ENCODE peak calls at places on chromosome 16, in seven cellular contexts. A is stimulated activated CD4-positive, alpha-beta T cell treated with anti-CD3 and anti-CD28 coated beads, Interleukin-1b, Interleukin-23, amount 100 ng/mL, for 24 hours; D is GM20000; I is DMS 273 treated with DMSO at 0.1 percent for 48 hours; Y is central memory CD4-positive, alpha-beta T cell; M is stomach; G is HCEC 1CT. U is an unnamed sample.

GRCh38 chr16:1983544-1984346 is at the start of gene GFER:
- DNase-seq in Y (peak; percentile 52), A (no peak), I (peak; percentile 63), D (peak; percentile 99), G (peak; percentile 90), M (peak; percentile 91), U (peak; percentile 84)

GRCh38 chr16:70526403-70526802 is 2.8 kb downstream of the SF3B3 start:
- DNase-seq in A (no peak), G (no peak), I (no peak), M (no peak), D (no peak), Y (no peak), U (no peak)

GRCh38 chr16:89765292-89765810 is 44.0 kb downstream of the ZNF276 start:
- DNase-seq in D (no peak), G (no peak), Y (no peak), A (no peak), M (no peak), I (no peak), U (no peak)

GRCh38 chr16:89619880-89620279 is 6.4 kb downstream of the DPEP1 start:
- DNase-seq in Y (no peak), M (no peak), A (no peak), I (no peak), G (no peak), D (no peak), U (no peak)

GRCh38 chr16:27721548-27722265 is 171.8 kb downstream of the KATNIP start:
- DNase-seq in M (peak; percentile 34), A (no peak), I (peak; percentile 88), G (peak; percentile 5), Y (no peak), D (no peak), U (no peak)

GRCh38 chr16:27704252-27704651 is 154.3 kb downstream of the KATNIP start:
- DNase-seq in D (no peak), Y (no peak), A (no peak), M (no peak), I (no peak), G (no peak), U (no peak)

GRCh38 chr16:86575754-86576557 is 2.4 kb upstream of the FOXL1 start:
- DNase-seq in I (no peak), D (peak; percentile 80), Y (peak; percentile 18), G (peak; percentile 97), A (no peak), M (peak; percentile 55), U (peak; percentile 31)

GRCh38 chr16:89102035-89102776 is 8.6 kb downstream of the ACSF3 start:
- DNase-seq in A (no peak), G (no peak), M (no peak), Y (no peak), I (no peak), D (no peak), U (no peak)

GRCh38 chr16:66278111-66278531 is 88.4 kb upstream of the CDH5 start:
- DNase-seq in I (no peak), G (no peak), Y (no peak), A (no peak), M (peak; percentile 59), D (no peak), U (no peak)

GRCh38 chr16:55470533-55471371 is 8.2 kb upstream of the MMP2 start:
- DNase-seq in I (peak; percentile 92), Y (no peak), D (no peak), G (no peak), M (peak; percentile 49), A (no peak), U (no peak)

GRCh38 chr16:75572859-75573542 is 6.8 kb downstream of the GABARAPL2 start:
- DNase-seq in G (no peak), I (no peak), M (no peak), Y (no peak), A (no peak), D (no peak), U (no peak)

GRCh38 chr16:23085949-23086348 is 63.3 kb downstream of the USP31 start:
- DNase-seq in G (no peak), I (no peak), Y (no peak), M (no peak), D (no peak), A (no peak), U (no peak)

GRCh38 chr16:84949776-84950436 is 61.4 kb downstream of the ZDHHC7 start:
- DNase-seq in G (no peak), D (no peak), Y (no peak), I (no peak), M (no peak), A (no peak), U (no peak)

GRCh38 chr16:54444851-54445523 is 158.4 kb upstream of the IRX3 start:
- DNase-seq in Y (no peak), D (no peak), G (no peak), M (no peak), I (no peak), A (no peak), U (no peak)

GRCh38 chr16:52283018-52283417 is 263.9 kb downstream of the TOX3 start:
- DNase-seq in A (no peak), Y (no peak), M (no peak), I (no peak), D (no peak), G (no peak), U (no peak)

GRCh38 chr16:64339052-64339770 is 782.7 kb downstream of the CDH11 start:
- DNase-seq in G (peak; percentile 73), M (no peak), A (no peak), Y (no peak), D (no peak), I (no peak), U (no peak)

GRCh38 chr16:30088832-30089624 is 2.7 kb downstream of the TBX6 start:
- DNase-seq in D (no peak), A (no peak), I (no peak), G (no peak), Y (no peak), M (no peak), U (no peak)

GRCh38 chr16:11679941-11680911 is 12.0 kb downstream of the SNN start:
- DNase-seq in M (no peak), D (no peak), Y (no peak), G (no peak), I (no peak), A (no peak), U (no peak)

GRCh38 chr16:65774350-65774749 is 592.1 kb upstream of the CDH5 start:
- DNase-seq in A (no peak), M (no peak), Y (no peak), G (no peak), I (no peak), D (no peak), U (no peak)

GRCh38 chr16:89557230-89557935 is 3.1 kb upstream of the RPL13 start:
- DNase-seq in Y (peak; percentile 61), A (peak; percentile 73), I (peak; percentile 50), G (peak; percentile 43), D (peak; percentile 87), M (peak; percentile 80), U (peak; percentile 62)

GRCh38 chr16:77541131-77541530 is 106.3 kb upstream of the ADAMTS18 start:
- DNase-seq in I (no peak), D (no peak), Y (no peak), A (no peak), M (no peak), G (no peak), U (no peak)

GRCh38 chr16:69503244-69503643 is 62.5 kb upstream of the NFAT5 start:
- DNase-seq in D (no peak), Y (no peak), M (no peak), I (no peak), G (no peak), A (no peak), U (no peak)

U was measured in immature natural killer cell.